ENCODE peak calls at places on chromosomes 3 and 15, in five cellular contexts. Q, G, N, C and A are unnamed samples.

GRCh38 chr3:58835075-58835474 is 168.5 kb upstream of the FAM3D start:
- DNase-seq in G (no peak), Q (no peak), C (no peak), N (no peak), A (no peak)

GRCh38 chr15:52288051-52288942 is 7.3 kb downstream of the MYO5C start:
- DNase-seq in C (peak), N (peak), G (peak), Q (no peak), A (no peak)

GRCh38 chr3:141410861-141411771 is 42.8 kb downstream of the ZBTB38 start:
- DNase-seq in Q (no peak), G (no peak), C (peak), N (no peak), A (no peak)

GRCh38 chr3:25297667-25298585 is 130.1 kb upstream of the RARB start:
- DNase-seq in N (no peak), Q (no peak), G (no peak), C (peak), A (no peak)

GRCh38 chr3:128497305-128498126 is 4.5 kb upstream of the GATA2 start:
- DNase-seq in G (no peak), N (no peak), Q (peak), C (peak), A (no peak)

GRCh38 chr3:126070146-126070545 is 13.8 kb downstream of the SLC41A3 start:
- DNase-seq in C (no peak), Q (no peak), N (no peak), G (no peak), A (no peak)

GRCh38 chr3:47422743-47423142 is 41.9 kb downstream of the PTPN23 start:
- DNase-seq in C (no peak), G (no peak), N (no peak), Q (no peak), A (no peak)

GRCh38 chr3:154730221-154730620 is 300.2 kb upstream of the GPR149 start:
- DNase-seq in C (no peak), Q (no peak), G (no peak), N (no peak), A (no peak)

GRCh38 chr3:165526367-165526766 is 310.9 kb downstream of the BCHE start:
- DNase-seq in C (no peak), N (no peak), G (no peak), Q (peak), A (no peak)
- H3K27ac ChIP-seq in C (no peak), N (no peak), G (no peak), Q (no peak), A (no peak)

GRCh38 chr3:112640333-112640863 is 545 bp downstream of the CCDC80 start:
- DNase-seq in C (peak), G (peak), N (no peak), Q (peak), A (no peak)
- H3K27ac ChIP-seq in C (peak), G (peak), N (peak), Q (peak), A (peak)

GRCh38 chr15:96323250-96324162 is 7.0 kb upstream of the NR2F2 start:
- DNase-seq in Q (no peak), G (no peak), N (no peak), C (no peak), A (no peak)
- H3K27ac ChIP-seq in Q (peak), G (peak), N (peak), C (no peak), A (peak)

DNA sequence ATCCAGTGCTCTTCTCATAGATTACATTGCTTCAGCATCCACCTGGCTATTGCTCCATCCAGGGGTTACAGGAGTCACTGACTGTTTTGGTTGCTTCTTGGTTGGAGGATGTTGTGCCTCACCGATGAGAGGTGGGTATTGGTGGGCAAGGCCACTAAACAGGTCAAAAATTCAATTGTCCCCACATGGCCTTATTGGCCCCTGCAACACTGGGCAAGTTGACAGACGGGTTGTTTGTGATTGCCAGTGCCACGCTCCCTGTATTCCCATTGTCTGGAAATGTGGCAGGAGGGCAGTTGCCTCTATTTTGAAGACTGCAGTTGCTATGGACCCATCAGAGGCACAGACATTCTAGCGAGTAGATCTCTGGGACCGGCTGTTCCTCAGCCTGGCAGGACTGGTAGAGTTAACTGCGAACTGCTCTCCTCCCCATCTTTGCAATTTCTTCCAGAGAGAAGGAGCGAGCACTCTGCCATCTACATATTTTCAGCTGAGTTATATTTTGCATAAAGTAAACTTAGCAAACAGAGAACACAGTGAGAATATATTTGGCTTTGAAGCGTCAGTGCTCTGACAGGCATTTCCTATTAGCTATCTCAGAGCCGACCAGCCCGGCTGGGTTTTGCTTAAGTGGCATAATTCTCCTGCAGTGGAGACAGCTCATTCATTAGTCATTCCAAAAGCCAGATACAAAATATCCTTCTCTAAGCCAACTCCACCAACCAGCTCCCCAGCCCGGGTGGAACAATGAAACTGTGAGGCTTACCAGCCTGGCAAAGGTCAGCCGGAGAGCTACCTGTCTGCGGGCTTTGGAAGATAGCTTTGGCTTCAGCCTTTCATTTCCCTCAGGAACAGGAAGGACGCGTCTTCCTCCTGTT is 26.0 kb upstream of the MAGEF1 start:
- DNase-seq in G (no peak), C (peak), N (peak), Q (peak), A (no peak)
- H3K27ac ChIP-seq in G (no peak), C (peak), N (peak), Q (no peak), A (no peak)

GRCh38 chr3:194537732-194538247 is 51.0 kb upstream of the ATP13A3 start:
- DNase-seq in Q (no peak), C (peak), G (no peak), N (peak), A (no peak)
- H3K27ac ChIP-seq in Q (no peak), C (peak), G (no peak), N (peak), A (peak)

GRCh38 chr3:71064288-71064975 is 519.1 kb downstream of the FOXP1 start:
- DNase-seq in N (peak), G (no peak), C (peak), Q (peak), A (no peak)
- H3K27ac ChIP-seq in N (peak), G (peak), C (peak), Q (peak), A (peak)